ENCODE peak calls at places on chromosome 2, in five cellular contexts. U is MM.1S, X is CD14-positive monocyte, C is AG09319, P is body of pancreas. Y is an unnamed sample.

GRCh38 chr2:227228061-227228667 is 63.7 kb downstream of the COL4A3 start:
- DNase-seq in U (no peak), X (no peak), C (no peak), P (peak; percentile 37), Y (no peak)

GRCh38 chr2:38712871-38713270 is 38.3 kb downstream of the SRSF7 start:
- DNase-seq in U (no peak), X (no peak), C (no peak), P (no peak), Y (no peak)

GRCh38 chr2:101517753-101518152 is 42.8 kb upstream of the RFX8 start:
- DNase-seq in U (no peak), X (no peak), C (no peak), P (no peak), Y (no peak)

GRCh38 chr2:231613054-231613654 is 20.5 kb downstream of the TEX44 start:
- DNase-seq in U (no peak), X (no peak), C (no peak), P (no peak), Y (no peak)

GRCh38 chr2:17912266-17912691 is 33.8 kb downstream of the KCNS3 start:
- DNase-seq in U (peak; percentile 51), X (no peak), C (no peak), P (no peak), Y (peak; percentile 40)

GRCh38 chr2:47008381-47009280 is 93.0 kb upstream of the MCFD2 start:
- DNase-seq in U (no peak), X (no peak), C (no peak), P (peak; percentile 45), Y (no peak)

GRCh38 chr2:16255120-16255519 is 314.8 kb downstream of the MYCN start:
- DNase-seq in U (no peak), X (no peak), C (no peak), P (no peak), Y (no peak)

GRCh38 chr2:12726271-12726670 is 9.5 kb downstream of the TRIB2 start:
- DNase-seq in U (no peak), X (no peak), C (no peak), P (no peak), Y (no peak)

GRCh38 chr2:196233033-196233807 is 61.8 kb upstream of the STK17B start:
- DNase-seq in U (peak; percentile 67), X (no peak), C (no peak), P (peak; percentile 73), Y (no peak)

GRCh38 chr2:234681206-234681605 is 184.3 kb upstream of the ARL4C start:
- DNase-seq in U (no peak), X (no peak), C (no peak), P (no peak), Y (no peak)

DNA sequence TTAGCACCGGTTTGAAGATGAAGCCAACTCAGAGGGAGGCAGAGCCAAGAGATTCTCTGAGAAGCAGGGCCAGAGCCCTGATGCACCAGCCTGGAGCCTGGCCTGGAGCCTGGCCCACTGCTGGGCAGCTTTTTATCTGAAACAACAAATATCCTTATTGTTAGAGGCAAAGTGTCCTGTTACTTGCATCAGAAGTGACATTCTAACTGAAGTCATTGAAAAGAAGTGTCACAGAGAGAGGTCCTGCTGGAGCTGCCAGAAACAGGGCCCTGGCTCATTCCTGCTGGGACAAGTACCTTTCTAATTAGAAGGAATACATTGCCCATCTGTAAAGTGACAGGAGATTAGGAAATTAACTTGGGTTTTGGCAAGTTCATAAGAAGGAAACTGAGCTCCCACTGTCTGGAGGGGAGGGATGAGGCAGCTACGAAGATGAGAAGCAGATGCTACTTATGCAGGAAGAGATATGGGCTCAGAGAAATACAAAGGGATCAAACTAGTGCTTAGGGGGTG is 11.1 kb upstream of the HK2 start:
- DNase-seq in U (no peak), X (no peak), C (no peak), P (no peak), Y (no peak)
- TF ChIP-seq CTCF in U (no peak), X (no peak), C (no peak), P (no peak), Y (no peak)

GRCh38 chr2:1742680-1743395 is 1.5 kb downstream of the PXDN start:
- DNase-seq in U (no peak), X (no peak), C (peak; percentile 62), P (peak; percentile 55), Y (no peak)
- TF ChIP-seq CTCF in U (no peak), X (no peak), C (peak; percentile 68), P (no peak), Y (no peak)

GRCh38 chr2:108927936-108928659 is 60.9 kb downstream of the EDAR start:
- DNase-seq in U (peak; percentile 35), X (peak; percentile 37), C (peak; percentile 10), P (peak; percentile 30), Y (peak; percentile 57)

GRCh38 chr2:108926561-108927380 is 62.2 kb downstream of the EDAR start:
- DNase-seq in U (no peak), X (peak; percentile 34), C (no peak), P (no peak), Y (no peak)

GRCh38 chr2:108927405-108927804 is 61.6 kb downstream of the EDAR start:
- DNase-seq in U (no peak), X (peak; percentile 32), C (no peak), P (no peak), Y (no peak)

GRCh38 chr2:108929896-108930425 is 59.1 kb downstream of the EDAR start:
- DNase-seq in U (no peak), X (no peak), C (no peak), P (no peak), Y (no peak)

GRCh38 chr2:108928660-108929377 is 60.2 kb downstream of the EDAR start:
- DNase-seq in U (no peak), X (peak; percentile 36), C (no peak), P (no peak), Y (no peak)
- TF ChIP-seq CTCF in U (no peak), X (peak; percentile 33), C (no peak), P (no peak), Y (no peak)

GRCh38 chr2:54500404-54501147 is 44.4 kb downstream of the SPTBN1 start:
- DNase-seq in U (no peak), X (no peak), C (no peak), P (no peak), Y (no peak)

GRCh38 chr2:54496920-54497319 is 40.8 kb downstream of the SPTBN1 start:
- DNase-seq in U (no peak), X (no peak), C (no peak), P (no peak), Y (no peak)

GRCh38 chr2:54499666-54500065 is 43.5 kb downstream of the SPTBN1 start:
- DNase-seq in U (no peak), X (no peak), C (no peak), P (no peak), Y (no peak)

GRCh38 chr2:54494087-54494486 is 38.0 kb downstream of the SPTBN1 start:
- DNase-seq in U (no peak), X (no peak), C (no peak), P (no peak), Y (no peak)

GRCh38 chr2:54497738-54498680 is 41.9 kb downstream of the SPTBN1 start:
- DNase-seq in U (no peak), X (no peak), C (no peak), P (peak; percentile 54), Y (no peak)
- TF ChIP-seq CTCF in U (peak; percentile 4), X (no peak), C (peak; percentile 23), P (no peak), Y (no peak)

GRCh38 chr2:180983468-180984388 is 3.3 kb downstream of the UBE2E3 start:
- DNase-seq in U (peak; percentile 55), X (no peak), C (no peak), P (peak; percentile 38), Y (peak; percentile 54)
- TF ChIP-seq CTCF in U (peak; percentile 55), X (peak; percentile 28), C (peak; percentile 46), P (no peak), Y (no peak)

DNA sequence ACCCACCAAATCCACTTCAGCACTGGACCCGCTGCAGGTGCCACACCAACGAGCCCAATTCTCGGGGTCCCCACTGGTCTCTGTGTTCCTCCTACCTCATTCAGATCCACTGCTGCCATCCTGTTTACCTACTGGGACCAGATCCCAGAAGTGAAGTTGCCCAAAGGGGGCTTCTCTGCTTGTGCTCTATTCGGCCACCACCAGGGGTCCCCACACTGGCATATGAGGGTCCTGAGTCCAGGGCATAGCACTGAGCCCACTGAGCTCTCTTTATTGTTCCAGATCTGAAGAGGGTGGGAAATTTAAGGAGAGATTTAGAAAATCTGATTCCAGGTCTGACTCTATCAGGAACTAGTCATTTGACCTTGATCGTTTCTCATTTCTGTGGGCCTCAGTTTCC is 2.4 kb downstream of the GPR45 start:
- DNase-seq in U (no peak), X (no peak), C (no peak), P (no peak), Y (no peak)
- TF ChIP-seq CTCF in U (no peak), X (no peak), C (peak; percentile 24), P (no peak), Y (no peak)

DNA sequence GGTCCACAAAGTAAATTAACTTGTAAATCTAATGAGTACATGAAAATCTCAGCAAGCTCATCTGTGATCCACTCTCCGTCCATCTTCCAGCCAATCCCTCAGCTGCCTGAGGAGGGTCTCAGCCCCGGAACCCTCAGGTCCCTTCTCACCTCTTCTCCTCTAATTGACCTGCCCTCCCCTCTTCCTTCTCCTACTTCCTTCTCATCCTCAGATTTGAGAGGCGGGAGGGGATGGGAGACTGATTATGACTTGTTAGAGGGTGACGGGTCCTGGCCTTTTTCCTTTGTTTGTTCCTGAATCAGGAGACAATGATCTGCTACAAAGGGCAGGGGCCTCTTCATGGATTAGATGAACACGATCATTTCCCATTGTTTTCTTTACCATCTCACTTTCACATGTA is 80.1 kb downstream of the CYBRD1 start:
- DNase-seq in U (no peak), X (no peak), C (no peak), P (no peak), Y (no peak)
- TF ChIP-seq CTCF in U (no peak), X (no peak), C (no peak), P (no peak), Y (no peak)

GRCh38 chr2:192283450-192283849 is 88.7 kb upstream of the TMEFF2 start:
- DNase-seq in U (no peak), X (no peak), C (no peak), P (no peak), Y (no peak)

GRCh38 chr2:192288290-192288689 is 93.6 kb upstream of the TMEFF2 start:
- DNase-seq in U (no peak), X (no peak), C (no peak), P (no peak), Y (no peak)

GRCh38 chr2:192286093-192286701 is 91.5 kb upstream of the TMEFF2 start:
- DNase-seq in U (peak; percentile 54), X (no peak), C (peak; percentile 15), P (no peak), Y (no peak)
- TF ChIP-seq CTCF in U (peak; percentile 58), X (no peak), C (peak; percentile 65), P (no peak), Y (peak; percentile 20)

DNA sequence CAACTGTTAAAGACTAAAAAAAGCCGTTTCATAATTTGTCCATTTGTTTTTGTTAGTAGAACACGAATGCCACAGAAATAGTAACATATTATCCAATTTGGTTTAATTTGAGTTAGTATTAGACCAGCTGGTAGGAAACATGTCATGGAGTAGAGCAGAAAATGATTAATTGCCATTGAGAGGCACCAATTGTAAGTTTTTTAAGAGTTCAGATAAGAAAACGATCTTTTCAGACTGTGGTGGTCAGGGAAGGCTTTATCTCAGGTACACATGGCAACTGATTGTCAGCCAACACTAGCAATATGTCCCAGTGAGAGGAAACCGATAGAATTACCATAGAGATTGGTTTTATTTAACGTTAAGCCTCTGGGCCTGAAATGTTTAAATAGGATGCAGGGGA is 438.2 kb upstream of the MAP2 start:
- DNase-seq in U (no peak), X (no peak), C (no peak), P (no peak), Y (no peak)
- TF ChIP-seq CTCF in U (no peak), X (no peak), C (no peak), P (no peak), Y (no peak)

Y was measured in GM20000.